ENCODE peak calls at places on chromosomes 2 and 18, in four cellular contexts. H is IMR-90, A is mesendoderm, V is neuronal stem cell. G is an unnamed sample.
A peak's percentile ranks its signal among the peaks of the same experiment; 100 is the strongest.

GRCh38 chr2:57890462-57890861 is 156.1 kb upstream of the VRK2 start:
- DNase-seq in H (peak; percentile 61), A (no peak), V (no peak), G (peak; percentile 47)

GRCh38 chr18:80171190-80171872 is 62.3 kb downstream of the ADNP2 start:
- DNase-seq in H (peak; percentile 69), A (peak; percentile 49), V (no peak), G (peak; percentile 83)

GRCh38 chr2:128490881-128491778 is 172.5 kb upstream of the HS6ST1 start:
- DNase-seq in H (no peak), A (no peak), V (no peak), G (no peak)

GRCh38 chr2:199833525-199833924 is 17.5 kb downstream of the FTCDNL1 start:
- DNase-seq in H (no peak), A (no peak), V (no peak), G (no peak)

GRCh38 chr2:205959528-205959927 is 126.4 kb downstream of the INO80D start:
- DNase-seq in H (no peak), A (no peak), V (no peak), G (no peak)

GRCh38 chr2:210128961-210129360 is 42.2 kb downstream of the KANSL1L start:
- DNase-seq in H (no peak), A (no peak), V (no peak), G (no peak)

GRCh38 chr2:143955416-143956075 is 564.4 kb downstream of the ZEB2 start:
- DNase-seq in H (peak; percentile 78), A (no peak), V (no peak), G (peak; percentile 30)

GRCh38 chr18:26312196-26312595 is 86.0 kb downstream of the TAF4B start:
- DNase-seq in H (no peak), A (peak; percentile 86), V (peak; percentile 8), G (no peak)

GRCh38 chr2:223093436-223093839 is 41.4 kb downstream of the KCNE4 start:
- DNase-seq in H (peak; percentile 72), A (peak; percentile 67), V (no peak), G (peak; percentile 33)

GRCh38 chr18:22311301-22311700 is 106.4 kb downstream of the CTAGE1 start:
- DNase-seq in H (peak; percentile 83), A (no peak), V (no peak), G (no peak)

GRCh38 chr18:68714356-68714706 is 577 bp downstream of the TMX3 start:
- DNase-seq in H (no peak), A (peak; percentile 45), V (no peak), G (peak; percentile 52)

GRCh38 chr18:59008302-59008974 is 131.2 kb upstream of the SEC11C start:
- DNase-seq in H (peak; percentile 73), A (peak; percentile 98), V (no peak), G (peak; percentile 87)

GRCh38 chr2:240800241-240800640 is 19.8 kb downstream of the KIF1A start:
- DNase-seq in H (peak; percentile 3), A (no peak), V (no peak), G (no peak)

GRCh38 chr18:51068111-51068510 is 38.1 kb downstream of the SMAD4 start:
- DNase-seq in H (peak; percentile 77), A (no peak), V (no peak), G (no peak)

GRCh38 chr2:113291191-113291590 is 12.5 kb upstream of the PAX8 start:
- DNase-seq in H (no peak), A (peak; percentile 20), V (peak; percentile 18), G (no peak)

GRCh38 chr18:23422751-23423418 is 30.2 kb upstream of the RIOK3 start:
- DNase-seq in H (peak; percentile 16), A (no peak), V (no peak), G (peak; percentile 69)

GRCh38 chr2:223549215-223549614 is 52.9 kb downstream of the SCG2 start:
- DNase-seq in H (peak; percentile 95), A (peak; percentile 24), V (no peak), G (peak; percentile 82)

GRCh38 chr2:20611077-20611843 is 39.6 kb downstream of the HS1BP3 start:
- DNase-seq in H (peak; percentile 97), A (peak; percentile 75), V (no peak), G (peak; percentile 100)

GRCh38 chr2:98771771-98772521 is 41.0 kb upstream of the MGAT4A start:
- DNase-seq in H (no peak), A (no peak), V (no peak), G (no peak)

GRCh38 chr2:4354164-4354563 is 650.8 kb downstream of the DCDC2C start:
- DNase-seq in H (no peak), A (no peak), V (no peak), G (no peak)

GRCh38 chr18:21853020-21853419 is 112.4 kb downstream of the MIB1 start:
- DNase-seq in H (peak; percentile 63), A (peak; percentile 29), V (no peak), G (peak; percentile 46)

GRCh38 chr2:3200420-3200939 is 177.1 kb downstream of the EIPR1 start:
- DNase-seq in H (no peak), A (no peak), V (no peak), G (no peak)

GRCh38 chr2:47906261-47907096 is at the start of gene FBXO11:
- DNase-seq in H (peak; percentile 98), A (peak; percentile 99), V (peak; percentile 95), G (peak; percentile 99)

GRCh38 chr2:47904903-47905453 is 1.3 kb downstream of the FBXO11 start:
- DNase-seq in H (no peak), A (peak; percentile 53), V (peak; percentile 41), G (no peak)

GRCh38 chr2:47903781-47904447 is 2.4 kb downstream of the FBXO11 start:
- DNase-seq in H (no peak), A (no peak), V (no peak), G (peak; percentile 18)

GRCh38 chr2:47907097-47907781 is 941 bp upstream of the FBXO11 start:
- DNase-seq in H (no peak), A (peak; percentile 37), V (no peak), G (peak; percentile 47)

DNA sequence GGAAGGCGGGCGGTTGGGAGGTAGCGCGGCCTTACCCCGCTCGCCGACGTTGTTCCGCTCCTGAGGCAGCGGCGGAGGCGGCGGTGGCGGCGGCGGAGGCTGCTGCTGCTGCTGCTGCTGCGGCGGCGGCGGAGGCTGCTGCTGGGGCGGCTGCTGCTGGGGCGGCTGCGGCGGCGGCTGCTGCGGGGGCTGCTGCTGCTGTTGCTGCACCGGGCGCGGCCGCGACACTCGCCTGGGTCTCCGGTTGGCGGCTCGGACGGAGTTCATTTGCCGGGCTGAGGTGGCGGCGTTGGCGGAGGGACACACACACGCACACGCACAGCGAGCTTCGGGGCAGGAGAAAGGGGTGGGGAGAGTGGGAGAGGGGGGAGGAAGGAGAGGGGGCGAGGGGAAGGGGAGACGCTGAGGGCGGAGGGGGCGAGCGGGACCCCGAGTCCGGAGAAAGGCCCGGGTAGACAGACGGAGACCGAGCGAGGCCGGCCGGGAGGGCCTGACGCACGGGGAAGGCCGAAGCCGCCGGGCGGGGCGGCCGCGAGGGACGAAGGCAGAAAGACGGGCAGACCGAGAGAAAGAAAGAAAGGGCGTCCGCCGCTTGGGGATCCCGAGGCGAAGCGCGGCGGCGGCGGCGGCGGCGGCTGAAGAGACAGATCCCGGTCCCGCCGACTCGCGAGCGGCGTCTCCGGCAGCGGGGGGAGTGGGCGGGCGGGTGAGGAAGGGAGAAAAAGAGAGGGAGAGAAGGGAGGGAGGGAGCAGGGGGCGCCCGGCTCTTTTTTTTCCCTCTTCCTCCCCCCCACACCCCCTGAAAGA is 641 bp downstream of the FBXO11 start:
- DNase-seq in H (peak; percentile 41), A (peak; percentile 67), V (peak; percentile 80), G (peak; percentile 66)
- H3K18ac ChIP-seq in H (peak overlapping the region; percentile 14), A (peak overlapping the region; percentile 100), V (peak overlapping the region; percentile 100), G (peak overlapping the region; percentile 100)

GRCh38 chr18:5909130-5909529 is 13.8 kb upstream of the TMEM200C start:
- DNase-seq in H (peak; percentile 79), A (peak; percentile 14), V (no peak), G (no peak)
- H3K18ac ChIP-seq in H (no peak overlapping the region), A (no peak overlapping the region), V (no peak overlapping the region), G (no peak overlapping the region)

DNA sequence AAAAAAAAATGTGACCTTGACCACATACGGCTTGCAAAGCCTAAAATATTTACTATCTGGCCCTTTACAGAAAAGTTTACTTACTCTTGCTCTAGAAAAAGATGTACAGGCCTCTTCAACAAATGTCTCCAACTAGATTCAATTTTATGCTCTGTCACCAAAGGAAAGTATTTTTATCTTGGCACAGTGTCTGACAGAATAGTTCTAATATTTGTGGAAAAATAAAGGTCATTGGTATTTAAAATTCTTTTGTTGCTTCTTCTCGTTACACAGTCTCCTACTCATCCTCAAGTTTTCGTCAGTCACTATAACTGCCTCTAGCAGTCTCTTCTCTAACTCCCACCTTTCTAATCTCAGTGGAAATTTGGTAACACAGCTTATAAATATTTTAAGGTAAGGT is 1.4 kb downstream of the RBKS start:
- DNase-seq in H (peak; percentile 28), A (no peak), V (no peak), G (no peak)
- H3K18ac ChIP-seq in H (peak overlapping the region; percentile 50), A (no peak overlapping the region), V (no peak overlapping the region), G (no peak overlapping the region)

GRCh38 chr2:7660816-7661215 is 743.6 kb downstream of the RNF144A start:
- DNase-seq in H (no peak), A (no peak), V (no peak), G (no peak)
- H3K18ac ChIP-seq in H (no peak overlapping the region), A (no peak overlapping the region), V (no peak overlapping the region), G (no peak overlapping the region)

GRCh38 chr2:109470121-109470921 is 143.4 kb downstream of the SEPTIN10 start:
- DNase-seq in H (peak; percentile 53), A (peak; percentile 59), V (no peak), G (peak; percentile 82)
- H3K18ac ChIP-seq in H (no peak overlapping the region), A (no peak overlapping the region), V (peak overlapping the region; percentile 39), G (no peak overlapping the region)

GRCh38 chr2:11515441-11516071 is 18.3 kb upstream of the GREB1 start:
- DNase-seq in H (no peak), A (peak; percentile 65), V (no peak), G (no peak)
- H3K18ac ChIP-seq in H (no peak overlapping the region), A (no peak overlapping the region), V (no peak overlapping the region), G (no peak overlapping the region)

GRCh38 chr2:112273349-112273748 is 2.0 kb upstream of the ZC3H6 start:
- DNase-seq in H (no peak), A (no peak), V (no peak), G (no peak)

GRCh38 chr2:112276954-112277353 is 1.6 kb downstream of the ZC3H6 start:
- DNase-seq in H (no peak), A (no peak), V (no peak), G (no peak)

GRCh38 chr2:112277591-112278220 is 2.3 kb downstream of the ZC3H6 start:
- DNase-seq in H (no peak), A (no peak), V (no peak), G (no peak)

GRCh38 chr2:112275314-112275886 is at the start of gene ZC3H6:
- DNase-seq in H (peak; percentile 98), A (peak; percentile 98), V (peak; percentile 99), G (peak; percentile 98)

GRCh38 chr2:112275887-112276773 is 733 bp downstream of the ZC3H6 start:
- DNase-seq in H (peak; percentile 87), A (peak; percentile 94), V (peak; percentile 79), G (peak; percentile 90)
- H3K18ac ChIP-seq in H (peak overlapping the region; percentile 84), A (peak overlapping the region; percentile 99), V (peak overlapping the region; percentile 100), G (peak overlapping the region; percentile 100)

GRCh38 chr2:46116616-46117015 is 180.6 kb upstream of the EPAS1 start:
- DNase-seq in H (peak; percentile 18), A (no peak), V (no peak), G (no peak)
- H3K18ac ChIP-seq in H (no peak overlapping the region), A (no peak overlapping the region), V (no peak overlapping the region), G (no peak overlapping the region)

G was measured in mesenchymal stem cell.